ENCODE peak calls at places on chromosomes 4 and X, in four cellular contexts. J is IMR-90, E is keratinocyte, S is K562. U is an unnamed sample.

GRCh38 chrX:40108084-40108958 is 10.6 kb upstream of the BCOR start:
- DNase-seq in J (no peak), E (no peak), S (no peak), U (peak; percentile 75)

GRCh38 chr4:25568788-25569231 is 86.8 kb upstream of the SLC34A2 start:
- DNase-seq in J (no peak), E (no peak), S (no peak), U (no peak)

GRCh38 chr4:119059221-119059620 is 76.4 kb upstream of the MYOZ2 start:
- DNase-seq in J (no peak), E (no peak), S (no peak), U (no peak)

GRCh38 chrX:74537011-74537390 is 77.4 kb downstream of the RLIM start:
- DNase-seq in J (peak; percentile 33), E (no peak), S (no peak), U (peak; percentile 15)

GRCh38 chr4:17400696-17401095 is 111.2 kb downstream of the QDPR start:
- DNase-seq in J (no peak), E (no peak), S (no peak), U (no peak)

GRCh38 chr4:924107-925096 is 7.7 kb downstream of the GAK start:
- DNase-seq in J (peak; percentile 78), E (peak; percentile 25), S (peak; percentile 74), U (peak; percentile 38)

GRCh38 chr4:168129046-168129772 is 36.9 kb downstream of the ANXA10 start:
- DNase-seq in J (no peak), E (no peak), S (no peak), U (no peak)

GRCh38 chr4:138959421-138959820 is 56.2 kb upstream of the NOCT start:
- DNase-seq in J (peak; percentile 26), E (no peak), S (no peak), U (no peak)

GRCh38 chrX:13703589-13703988 is 14.7 kb downstream of the RAB9A start:
- DNase-seq in J (no peak), E (no peak), S (no peak), U (no peak)

GRCh38 chrX:49627030-49627777 is 28.4 kb downstream of the GAGE1 start:
- DNase-seq in J (no peak), E (no peak), S (peak; percentile 68), U (no peak)

GRCh38 chr4:71550220-71551190 is 211.7 kb downstream of the SLC4A4 start:
- DNase-seq in J (peak; percentile 84), E (no peak), S (no peak), U (no peak)

GRCh38 chr4:2423695-2424094 is 4.9 kb downstream of the CFAP99 start:
- DNase-seq in J (no peak), E (no peak), S (no peak), U (no peak)

GRCh38 chr4:83316459-83317170 is 18.0 kb downstream of the HPSE start:
- DNase-seq in J (no peak), E (peak; percentile 91), S (no peak), U (no peak)

GRCh38 chrX:39096599-39096998 is 295.3 kb downstream of the MID1IP1 start:
- DNase-seq in J (no peak), E (no peak), S (no peak), U (no peak)

GRCh38 chr4:96004341-96004740 is 164.4 kb downstream of the PDHA2 start:
- DNase-seq in J (no peak), E (no peak), S (no peak), U (no peak)

GRCh38 chr4:1972414-1972813 is 36.4 kb downstream of the NELFA start:
- DNase-seq in J (no peak), E (no peak), S (no peak), U (no peak)

GRCh38 chr4:33802578-33802977 is 2441.7 kb downstream of the ARAP2 start:
- DNase-seq in J (no peak), E (no peak), S (no peak), U (no peak)

GRCh38 chrX:2559124-2559523 is 58.3 kb upstream of the DHRSX start:
- DNase-seq in J (no peak), E (no peak), S (no peak), U (no peak)

GRCh38 chrX:314781-315595 is 3.6 kb downstream of the GTPBP6 start:
- DNase-seq in J (no peak), E (no peak), S (no peak), U (peak; percentile 25)

GRCh38 chr4:144190009-144190408 is 49.5 kb upstream of the GYPA start:
- DNase-seq in J (no peak), E (no peak), S (no peak), U (no peak)

GRCh38 chr4:8502836-8503585 is 62.4 kb downstream of the TRMT44 start:
- DNase-seq in J (no peak), E (no peak), S (no peak), U (no peak)

GRCh38 chr4:139301821-139302611 is at the start of gene NDUFC1:
- DNase-seq in J (peak; percentile 35), E (no peak), S (peak; percentile 66), U (peak; percentile 65)

GRCh38 chr4:82124365-82124764 is 249.4 kb downstream of the HNRNPD start:
- DNase-seq in J (no peak), E (no peak), S (no peak), U (no peak)

GRCh38 chrX:147565239-147565638 is 346.5 kb upstream of the FMR1 start:
- DNase-seq in J (no peak), E (no peak), S (no peak), U (no peak)

GRCh38 chrX:41616935-41617334 is 71.8 kb upstream of the GPR34 start:
- DNase-seq in J (no peak), E (no peak), S (peak; percentile 13), U (no peak)

GRCh38 chr4:169268951-169269781 is 1.6 kb downstream of the SH3RF1 start:
- DNase-seq in J (peak; percentile 87), E (no peak), S (no peak), U (peak; percentile 61)

GRCh38 chr4:53563824-53564223 is 27.5 kb downstream of the LNX1 start:
- DNase-seq in J (peak; percentile 89), E (peak; percentile 76), S (no peak), U (no peak)

GRCh38 chrX:148417934-148418333 is 82.5 kb upstream of the AFF2 start:
- DNase-seq in J (no peak), E (no peak), S (no peak), U (no peak)

GRCh38 chr4:5960197-5960880 is 57.9 kb downstream of the C4orf50 start:
- DNase-seq in J (no peak), E (no peak), S (no peak), U (no peak)

GRCh38 chr4:114208747-114209146 is 229.3 kb upstream of the ARSJ start:
- DNase-seq in J (peak; percentile 46), E (no peak), S (no peak), U (no peak)

GRCh38 chr4:141636077-141636770 is at the start of gene IL15:
- DNase-seq in J (peak; percentile 58), E (no peak), S (peak; percentile 12), U (peak; percentile 74)

GRCh38 chr4:183675625-183676024 is 16.5 kb downstream of the TRAPPC11 start:
- DNase-seq in J (no peak), E (no peak), S (no peak), U (no peak)

GRCh38 chr4:26175016-26175786 is 145.6 kb upstream of the RBPJ start:
- DNase-seq in J (no peak), E (no peak), S (no peak), U (no peak)

GRCh38 chr4:4457803-4458550 is 71.1 kb downstream of the NSG1 start:
- DNase-seq in J (peak; percentile 74), E (no peak), S (no peak), U (peak; percentile 7)
- H3K9me1 ChIP-seq in J (peaks cover 22% of the 10 kb centered on the region), E (no peaks in the 10 kb centered on the region), S (no peaks in the 10 kb centered on the region), U (no peaks in the 10 kb centered on the region)

GRCh38 chr4:75718529-75718928 is 5.8 kb upstream of the USO1 start:
- DNase-seq in J (peak; percentile 33), E (peak; percentile 76), S (no peak), U (peak; percentile 29)
- H3K4me3 ChIP-seq in J (no peak overlapping the region), E (no peak overlapping the region), S (no peak overlapping the region), U (no peak overlapping the region)

DNA sequence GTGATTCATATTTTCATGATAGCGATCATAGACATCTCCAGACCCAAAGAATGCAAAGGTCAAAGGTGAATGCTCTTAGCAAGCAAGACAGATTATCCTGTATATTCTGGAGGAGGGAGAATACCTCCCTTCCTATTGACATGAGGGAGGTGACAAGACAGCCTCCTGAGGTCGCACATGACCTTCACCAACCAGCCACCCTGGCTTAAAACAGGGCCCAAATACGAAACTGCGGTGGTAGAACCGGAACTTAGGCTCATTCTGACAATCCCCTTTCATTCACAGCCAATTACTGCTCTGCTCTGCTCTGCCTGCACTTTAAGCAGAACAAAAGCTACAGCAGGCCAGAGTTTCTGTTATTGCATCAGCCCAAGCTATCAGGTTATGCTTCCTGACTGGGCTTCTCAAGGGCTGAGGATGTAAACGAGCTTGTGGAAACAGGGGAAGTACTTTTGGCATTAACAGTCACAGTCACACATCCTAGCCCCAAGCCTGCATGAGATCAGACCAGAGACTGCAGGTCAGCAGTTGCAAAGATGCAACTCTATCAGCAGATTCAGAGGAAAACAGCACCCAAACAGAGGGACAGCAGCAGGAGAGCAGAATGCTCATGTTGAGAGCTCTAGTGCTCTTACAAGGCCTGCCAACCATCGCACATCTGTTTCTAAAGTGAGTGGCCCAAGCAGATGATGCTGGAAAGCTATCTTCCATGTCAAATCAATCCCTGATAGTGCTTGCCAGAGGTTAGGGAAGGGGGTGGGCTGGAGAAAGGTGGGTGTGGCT is 51.2 kb upstream of the MAP3K15 start:
- DNase-seq in J (peak; percentile 69), E (no peak), S (no peak), U (peak; percentile 1)
- H3K4me2 ChIP-seq in J (no peak overlapping the region), E (no peak overlapping the region), S (peak overlapping the region; percentile 5), U (no peak overlapping the region)

GRCh38 chrX:130106071-130106470 is 4.2 kb downstream of the ELF4 start:
- DNase-seq in J (no peak), E (no peak), S (no peak), U (peak; percentile 62)
- H3K9me1 ChIP-seq in J (peaks cover 6% of the 10 kb centered on the region), E (no peaks in the 10 kb centered on the region), S (no peaks in the 10 kb centered on the region), U (no peaks in the 10 kb centered on the region)

GRCh38 chrX:56811599-56811998 is 82.6 kb downstream of the NBDY start:
- DNase-seq in J (no peak), E (no peak), S (no peak), U (no peak)

GRCh38 chrX:56812515-56813105 is 83.6 kb downstream of the NBDY start:
- DNase-seq in J (no peak), E (no peak), S (peak; percentile 2), U (peak; percentile 4)

GRCh38 chrX:56817179-56817578 is 88.1 kb downstream of the NBDY start:
- DNase-seq in J (no peak), E (no peak), S (no peak), U (no peak)

GRCh38 chrX:56813318-56813837 is 84.3 kb downstream of the NBDY start:
- DNase-seq in J (peak; percentile 31), E (peak; percentile 77), S (peak; percentile 6), U (peak; percentile 57)
- H3K4me3 ChIP-seq in J (no peak overlapping the region), E (no peak overlapping the region), S (no peak overlapping the region), U (no peak overlapping the region)

GRCh38 chr4:48237996-48238645 is 31.5 kb downstream of the TEC start:
- DNase-seq in J (peak; percentile 15), E (no peak), S (no peak), U (peak; percentile 57)

GRCh38 chr4:48234575-48234974 is 35.1 kb downstream of the TEC start:
- DNase-seq in J (no peak), E (no peak), S (peak; percentile 29), U (no peak)

DNA sequence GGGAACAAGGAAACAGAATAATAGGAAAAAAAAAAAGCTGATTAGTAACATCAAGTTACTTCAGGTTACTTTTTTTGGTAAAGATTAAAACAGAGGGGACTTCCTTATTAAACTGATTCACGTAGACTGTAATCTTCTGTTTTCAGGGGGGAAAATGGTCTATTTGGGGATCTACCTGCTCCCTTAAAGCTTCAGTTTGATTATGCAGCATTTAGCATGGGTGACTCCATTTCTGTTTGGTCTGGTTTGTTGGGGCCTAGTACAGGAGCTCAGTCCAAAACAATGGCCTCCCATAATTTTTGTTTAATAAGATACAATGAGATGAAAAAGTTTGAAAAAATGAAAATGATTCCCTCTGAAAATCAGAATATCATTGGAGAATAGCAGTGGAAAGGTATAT is 34.6 kb downstream of the TEC start:
- DNase-seq in J (no peak), E (no peak), S (no peak), U (no peak)
- H3K4me2 ChIP-seq in J (no peak overlapping the region), E (no peak overlapping the region), S (no peak overlapping the region), U (no peak overlapping the region)

U was measured in endothelial cell of umbilical vein.